ENCODE peak calls at places on chromosomes 5 and 9, in five cellular contexts. One of them, this sample, is unnamed. For H3K4me1, the result is how much of the 10 kb centered on the place peaks cover.

GRCh38 chr9:133763272-133764183 is 25.4 kb upstream of the SARDH start:
- DNase-seq in stomach: peak
- DNase-seq in SK-N-SH: no peak
- DNase-seq in sigmoid colon: peak
- DNase-seq in transverse colon: no peak
- DNase-seq in this sample: no peak

GRCh38 chr5:165325201-165325600 is 1819.8 kb downstream of the MAT2B start:
- DNase-seq in sigmoid colon: no peak
- DNase-seq in SK-N-SH: no peak
- DNase-seq in transverse colon: no peak
- DNase-seq in stomach: no peak
- DNase-seq in this sample: no peak

GRCh38 chr5:133227897-133228296 is 176.1 kb downstream of the HSPA4 start:
- DNase-seq in transverse colon: no peak
- DNase-seq in sigmoid colon: peak
- DNase-seq in stomach: no peak
- DNase-seq in SK-N-SH: no peak
- DNase-seq in this sample: no peak

GRCh38 chr5:169650701-169651331 is 13.7 kb downstream of the DOCK2 start:
- DNase-seq in stomach: no peak
- DNase-seq in sigmoid colon: no peak
- DNase-seq in SK-N-SH: no peak
- DNase-seq in transverse colon: no peak
- DNase-seq in this sample: no peak

GRCh38 chr9:137787786-137788505 is 89.6 kb upstream of the CACNA1B start:
- DNase-seq in sigmoid colon: peak
- DNase-seq in stomach: no peak
- DNase-seq in transverse colon: no peak
- DNase-seq in SK-N-SH: no peak
- DNase-seq in this sample: no peak

GRCh38 chr9:91740713-91741112 is 209.3 kb downstream of the ROR2 start:
- DNase-seq in transverse colon: peak
- DNase-seq in SK-N-SH: no peak
- DNase-seq in stomach: no peak
- DNase-seq in sigmoid colon: peak
- DNase-seq in this sample: no peak

GRCh38 chr9:137301086-137301947 is 754 bp downstream of the NRARP start:
- DNase-seq in SK-N-SH: peak
- DNase-seq in stomach: peak
- DNase-seq in transverse colon: peak
- DNase-seq in sigmoid colon: no peak
- DNase-seq in this sample: no peak

GRCh38 chr5:62576570-62577172 is 1.9 kb upstream of the LRRC70 start:
- DNase-seq in sigmoid colon: no peak
- DNase-seq in SK-N-SH: no peak
- DNase-seq in stomach: no peak
- DNase-seq in transverse colon: no peak
- DNase-seq in this sample: no peak

GRCh38 chr9:124968238-124968637 is 27.4 kb upstream of the GOLGA1 start:
- DNase-seq in SK-N-SH: no peak
- DNase-seq in sigmoid colon: no peak
- DNase-seq in stomach: no peak
- DNase-seq in transverse colon: no peak
- DNase-seq in this sample: no peak

GRCh38 chr9:127136880-127137639 is 14.6 kb upstream of the ANGPTL2 start:
- DNase-seq in sigmoid colon: no peak
- DNase-seq in transverse colon: no peak
- DNase-seq in stomach: peak
- DNase-seq in SK-N-SH: no peak
- DNase-seq in this sample: no peak

DNA sequence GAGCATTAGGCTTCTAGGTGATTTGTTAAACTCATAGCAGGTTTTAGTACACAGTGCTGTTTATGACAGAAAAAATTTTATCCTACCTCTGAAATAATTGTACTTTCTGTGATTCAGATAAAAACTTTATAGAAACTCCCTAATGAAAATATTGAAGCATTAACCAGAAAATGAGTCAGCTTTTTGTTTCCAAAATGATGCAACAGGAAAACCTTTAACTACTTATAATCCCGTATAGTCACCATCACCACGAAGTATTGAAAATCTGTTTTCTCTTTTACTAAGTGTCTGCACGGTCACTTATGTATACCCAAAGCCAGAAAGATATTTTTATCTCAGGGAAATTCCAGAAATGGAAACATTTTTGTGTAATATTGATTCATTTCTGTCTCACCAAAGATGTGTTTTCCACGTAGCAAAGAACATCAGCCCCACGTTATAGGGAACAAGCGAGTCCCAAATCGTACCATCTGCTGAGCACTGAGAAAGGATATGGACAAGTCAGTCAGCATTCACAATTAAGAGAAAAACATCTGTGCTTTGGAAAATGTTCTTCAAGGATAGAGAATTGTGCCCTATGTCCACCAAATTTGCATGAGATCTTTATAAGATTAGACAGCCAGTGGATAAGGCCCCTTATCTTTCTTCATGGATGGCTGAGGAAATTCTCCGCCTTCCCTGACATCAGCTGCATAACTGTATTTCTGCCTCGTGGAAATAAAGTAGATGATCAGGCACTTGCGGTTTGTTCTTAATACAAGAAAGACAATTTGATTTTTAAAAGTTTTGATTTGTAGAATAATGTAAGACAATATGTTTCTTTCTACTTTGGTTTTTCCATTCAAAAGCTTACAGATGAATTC is 41.9 kb downstream of the TNFAIP8 start:
- DNase-seq in sigmoid colon: no peak
- DNase-seq in stomach: no peak
- DNase-seq in transverse colon: no peak
- DNase-seq in SK-N-SH: no peak
- DNase-seq in this sample: no peak
- TF ChIP-seq POLR2AphosphoS5 in sigmoid colon: no peak
- TF ChIP-seq POLR2AphosphoS5 in stomach: no peak
- TF ChIP-seq POLR2AphosphoS5 in transverse colon: no peak
- TF ChIP-seq POLR2AphosphoS5 in SK-N-SH: no peak
- TF ChIP-seq POLR2AphosphoS5 in this sample: no peak

GRCh38 chr9:85727500-85727899 is 14.3 kb downstream of the AGTPBP1 start:
- DNase-seq in sigmoid colon: no peak
- DNase-seq in transverse colon: no peak
- DNase-seq in stomach: no peak
- DNase-seq in SK-N-SH: no peak
- DNase-seq in this sample: no peak

GRCh38 chr9:85717220-85717619 is 24.5 kb downstream of the AGTPBP1 start:
- DNase-seq in transverse colon: no peak
- DNase-seq in stomach: no peak
- DNase-seq in SK-N-SH: no peak
- DNase-seq in sigmoid colon: no peak
- DNase-seq in this sample: no peak

GRCh38 chr9:85726737-85727136 is 15.0 kb downstream of the AGTPBP1 start:
- DNase-seq in transverse colon: no peak
- DNase-seq in sigmoid colon: no peak
- DNase-seq in stomach: no peak
- DNase-seq in SK-N-SH: no peak
- DNase-seq in this sample: no peak

GRCh38 chr9:85723220-85723619 is 18.5 kb downstream of the AGTPBP1 start:
- DNase-seq in sigmoid colon: no peak
- DNase-seq in stomach: no peak
- DNase-seq in transverse colon: no peak
- DNase-seq in SK-N-SH: no peak
- DNase-seq in this sample: no peak
- H3K4me1 ChIP-seq in sigmoid colon: under half
- H3K4me1 ChIP-seq in stomach: under half
- H3K4me1 ChIP-seq in transverse colon: under half
- H3K4me1 ChIP-seq in SK-N-SH: under half
- H3K4me1 ChIP-seq in this sample: under half

DNA sequence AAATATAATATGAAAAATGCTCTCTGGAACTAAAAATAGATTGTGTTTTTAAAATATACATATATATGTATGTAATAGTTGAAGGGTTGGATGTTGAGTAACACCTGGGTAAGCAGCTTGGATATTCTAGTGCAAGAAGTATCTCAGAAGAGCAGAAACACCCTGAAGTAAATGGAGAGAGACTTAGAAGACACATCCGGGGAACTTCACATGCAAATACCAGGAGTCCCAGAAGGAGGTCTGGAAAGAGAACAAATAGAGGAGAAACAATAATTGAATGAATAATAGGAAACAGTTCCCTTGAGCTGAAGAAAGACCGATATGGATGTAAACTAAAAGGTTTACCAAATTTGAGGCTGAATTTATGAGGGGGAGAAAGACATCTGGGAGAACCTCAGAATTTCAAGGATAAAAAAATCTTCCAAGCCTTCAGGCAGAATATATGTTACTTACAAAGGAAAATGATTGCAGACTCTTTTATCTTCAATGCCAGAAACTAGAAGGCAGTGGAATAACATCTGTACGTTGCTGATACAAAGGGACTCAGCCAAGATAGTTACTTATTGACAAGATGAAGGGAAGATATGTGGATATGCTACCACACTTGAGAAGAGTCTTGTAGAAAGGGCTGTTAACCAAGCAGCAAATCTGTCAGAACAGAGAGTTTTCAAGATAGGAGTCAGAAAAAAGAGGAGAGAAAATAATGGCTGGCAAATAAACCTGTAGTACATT is 42.7 kb downstream of the HSDL2 start:
- DNase-seq in SK-N-SH: no peak
- DNase-seq in sigmoid colon: no peak
- DNase-seq in transverse colon: no peak
- DNase-seq in stomach: no peak
- DNase-seq in this sample: no peak
- TF ChIP-seq EP300 in SK-N-SH: no peak
- TF ChIP-seq EP300 in sigmoid colon: no peak
- TF ChIP-seq EP300 in transverse colon: no peak
- TF ChIP-seq EP300 in stomach: no peak
- TF ChIP-seq EP300 in this sample: no peak

GRCh38 chr9:118059520-118060278 is 355.5 kb downstream of the TLR4 start:
- DNase-seq in stomach: peak
- DNase-seq in SK-N-SH: no peak
- DNase-seq in transverse colon: no peak
- DNase-seq in sigmoid colon: no peak
- DNase-seq in this sample: no peak

DNA sequence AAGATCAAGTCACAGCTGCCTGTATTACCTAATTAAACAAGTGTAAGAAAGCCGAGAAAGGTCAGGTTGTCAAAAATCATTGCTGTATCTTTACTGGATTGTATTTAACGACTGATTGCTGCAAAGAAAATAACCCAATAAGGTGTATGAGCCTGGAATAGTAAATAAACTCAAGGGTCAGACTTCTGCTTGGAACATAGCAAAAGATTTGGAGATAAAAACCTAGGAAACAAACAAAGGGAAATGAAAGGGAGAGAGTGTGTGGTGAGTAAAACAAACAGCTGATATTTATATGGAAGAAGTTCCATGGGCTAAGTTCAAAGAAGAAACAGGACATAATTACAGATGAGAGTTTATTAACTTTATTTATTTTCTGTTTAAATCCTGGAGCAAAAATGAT is 354.0 kb downstream of the TLR4 start:
- DNase-seq in sigmoid colon: no peak
- DNase-seq in transverse colon: no peak
- DNase-seq in stomach: no peak
- DNase-seq in SK-N-SH: no peak
- DNase-seq in this sample: no peak
- TF ChIP-seq POLR2AphosphoS5 in sigmoid colon: no peak
- TF ChIP-seq POLR2AphosphoS5 in transverse colon: no peak
- TF ChIP-seq POLR2AphosphoS5 in stomach: no peak
- TF ChIP-seq POLR2AphosphoS5 in SK-N-SH: no peak
- TF ChIP-seq POLR2AphosphoS5 in this sample: no peak

DNA sequence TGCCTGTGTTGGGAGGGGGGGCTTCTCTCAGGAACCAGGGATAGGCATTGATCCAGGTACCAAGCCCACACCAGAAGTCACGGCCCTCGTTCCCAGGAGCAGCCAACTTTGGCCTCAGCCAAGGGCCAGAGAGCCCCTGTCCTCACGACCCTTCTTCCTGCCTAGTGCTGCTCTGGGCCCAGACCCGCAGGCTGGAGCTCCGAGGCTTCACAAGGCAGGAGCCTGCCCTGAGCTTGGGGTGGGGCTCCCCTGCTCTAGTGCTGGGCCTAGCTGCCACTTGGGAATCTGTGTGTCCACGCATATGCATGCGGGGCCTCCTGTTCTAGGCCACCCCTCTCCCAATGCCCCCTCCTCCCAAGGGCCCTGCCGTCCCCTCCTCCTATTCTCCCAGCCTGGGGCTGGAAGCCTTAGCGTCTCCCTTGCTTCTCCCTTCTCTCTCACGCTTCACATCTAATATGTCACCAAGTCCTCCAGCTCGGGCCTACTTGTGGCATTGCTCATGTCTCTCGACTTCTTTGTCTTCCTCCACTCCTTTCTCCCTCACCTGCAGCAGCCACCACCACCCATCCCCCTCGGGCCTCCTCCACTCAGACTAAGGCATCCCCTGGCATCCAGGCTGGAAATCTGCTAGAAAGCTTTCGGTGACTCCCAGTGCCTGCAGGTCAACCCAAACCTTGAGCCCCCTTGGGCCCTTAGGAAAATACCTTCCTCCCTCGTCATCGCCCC is 3.4 kb downstream of the UNC5A start:
- DNase-seq in sigmoid colon: no peak
- DNase-seq in transverse colon: no peak
- DNase-seq in stomach: no peak
- DNase-seq in SK-N-SH: no peak
- DNase-seq in this sample: no peak
- H3K4me1 ChIP-seq in sigmoid colon: under half
- H3K4me1 ChIP-seq in transverse colon: under half
- H3K4me1 ChIP-seq in stomach: under half
- H3K4me1 ChIP-seq in SK-N-SH: under half
- H3K4me1 ChIP-seq in this sample: under half

GRCh38 chr5:54517512-54518145 is at the start of gene SNX18:
- DNase-seq in sigmoid colon: peak
- DNase-seq in stomach: peak
- DNase-seq in transverse colon: peak
- DNase-seq in SK-N-SH: peak
- DNase-seq in this sample: peak
- TF ChIP-seq EP300 in sigmoid colon: no peak
- TF ChIP-seq EP300 in stomach: no peak
- TF ChIP-seq EP300 in transverse colon: no peak
- TF ChIP-seq EP300 in SK-N-SH: peak
- TF ChIP-seq EP300 in this sample: no peak